ENCODE peak calls at places on chromosomes 4 and X, in six cellular contexts. U, D, P, K, L and G are unnamed samples.

GRCh38 chr4:61443813-61444510 is 243.8 kb downstream of the ADGRL3 start:
- DNase-seq in U (no peak), D (peak; percentile 58), P (no peak), K (peak; percentile 82), L (no peak), G (no peak)

GRCh38 chr4:161393614-161394013 is 770.2 kb downstream of the FSTL5 start:
- DNase-seq in U (no peak), D (no peak), P (no peak), K (no peak), L (no peak), G (no peak)

GRCh38 chrX:19975862-19976261 is 15.0 kb downstream of the BCLAF3 start:
- DNase-seq in U (no peak), D (no peak), P (no peak), K (no peak), L (no peak), G (no peak)

GRCh38 chrX:129761596-129761995 is 18.2 kb upstream of the SASH3 start:
- DNase-seq in U (no peak), D (no peak), P (no peak), K (no peak), L (no peak), G (no peak)

GRCh38 chrX:1053072-1053471 is 159.4 kb downstream of the CRLF2 start:
- DNase-seq in U (no peak), D (no peak), P (no peak), K (no peak), L (no peak), G (no peak)

GRCh38 chrX:19958530-19959486 is 32.1 kb downstream of the BCLAF3 start:
- DNase-seq in U (no peak), D (no peak), P (no peak), K (peak; percentile 13), L (no peak), G (no peak)

GRCh38 chrX:140712413-140713173 is 3.0 kb downstream of the LINC00632 start:
- DNase-seq in U (no peak), D (peak; percentile 50), P (peak; percentile 88), K (peak; percentile 46), L (peak; percentile 43), G (no peak)

GRCh38 chr4:6332042-6332668 is 62.5 kb downstream of the WFS1 start:
- DNase-seq in U (peak; percentile 90), D (no peak), P (no peak), K (peak; percentile 62), L (peak; percentile 63), G (no peak)

GRCh38 chr4:83639849-83640493 is 104.1 kb downstream of the GPAT3 start:
- DNase-seq in U (no peak), D (peak; percentile 44), P (no peak), K (peak; percentile 84), L (peak; percentile 82), G (peak; percentile 61)

GRCh38 chrX:23803931-23804381 is 21.0 kb downstream of the SAT1 start:
- DNase-seq in U (peak; percentile 72), D (peak; percentile 73), P (no peak), K (peak; percentile 83), L (peak; percentile 34), G (no peak)

GRCh38 chr4:24800273-24800880 is 5.0 kb downstream of the SOD3 start:
- DNase-seq in U (peak; percentile 85), D (no peak), P (no peak), K (no peak), L (peak; percentile 29), G (no peak)

DNA sequence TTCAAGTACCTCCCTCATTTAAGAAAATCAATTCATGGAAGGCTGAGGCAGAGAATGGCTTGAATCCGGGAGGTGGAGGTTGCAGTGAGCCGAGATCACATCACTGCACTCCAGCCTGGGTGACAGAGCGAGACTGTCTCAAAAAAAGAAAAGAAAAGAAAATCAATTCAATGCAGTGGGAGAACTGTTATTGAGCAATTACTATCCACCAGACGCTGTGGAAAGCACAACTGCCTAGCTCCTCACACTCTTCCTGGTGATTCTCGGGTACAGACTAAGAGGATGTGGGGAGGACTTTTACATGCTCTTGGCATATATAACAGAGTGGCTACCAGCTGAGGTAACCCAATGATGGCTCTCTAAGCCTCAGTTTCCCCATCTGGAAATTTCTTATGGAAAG is 2.7 kb upstream of the TMSB4X start:
- DNase-seq in U (no peak), D (no peak), P (no peak), K (no peak), L (no peak), G (no peak)
- H3K4me3 ChIP-seq in U (no peak overlapping the region), D (no peak overlapping the region), P (no peak overlapping the region), K (no peak overlapping the region), L (no peak overlapping the region), G (no peak overlapping the region)

GRCh38 chr4:77075869-77076801 is at the start of gene CCNI:
- DNase-seq in U (peak; percentile 97), D (peak; percentile 97), P (peak; percentile 99), K (peak; percentile 91), L (peak; percentile 96), G (peak; percentile 96)

GRCh38 chr4:77074961-77075855 is 581 bp downstream of the CCNI start:
- DNase-seq in U (peak; percentile 78), D (peak; percentile 62), P (peak; percentile 93), K (peak; percentile 49), L (peak; percentile 73), G (no peak)

GRCh38 chr4:77073981-77074865 is 1.6 kb downstream of the CCNI start:
- DNase-seq in U (peak; percentile 87), D (no peak), P (no peak), K (no peak), L (no peak), G (no peak)

GRCh38 chr4:77072195-77072753 is 3.5 kb downstream of the CCNI start:
- DNase-seq in U (no peak), D (no peak), P (no peak), K (peak; percentile 29), L (no peak), G (no peak)

GRCh38 chr4:77073106-77073858 is 2.5 kb downstream of the CCNI start:
- DNase-seq in U (peak; percentile 74), D (no peak), P (no peak), K (no peak), L (no peak), G (no peak)
- H3K4me3 ChIP-seq in U (peak overlapping the region; percentile 84), D (peak overlapping the region; percentile 79), P (peak overlapping the region; percentile 36), K (peak overlapping the region; percentile 94), L (peak overlapping the region; percentile 100), G (peak overlapping the region; percentile 82)

DNA sequence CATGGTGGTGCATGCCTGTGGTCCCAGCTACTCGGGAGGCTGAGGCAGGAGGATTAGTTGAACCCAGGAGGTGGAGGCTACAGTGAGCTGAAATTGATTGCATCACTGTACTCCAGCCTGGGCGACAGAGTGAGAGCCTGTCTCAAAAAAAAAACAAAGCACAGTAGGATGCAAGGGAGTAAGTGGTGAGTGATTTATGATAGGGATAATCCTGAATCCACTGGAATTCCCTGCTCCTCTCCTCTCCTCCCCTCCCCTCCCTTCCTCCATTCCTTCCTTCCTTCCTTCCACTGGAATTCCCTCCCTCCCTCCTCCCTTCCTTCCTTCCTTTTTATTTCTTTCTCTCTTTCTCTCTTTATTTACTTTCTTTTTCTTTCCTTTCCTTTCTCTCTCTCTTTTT is 40.9 kb upstream of the NKRF start:
- DNase-seq in U (no peak), D (no peak), P (no peak), K (no peak), L (no peak), G (no peak)
- H3K4me3 ChIP-seq in U (no peak overlapping the region), D (no peak overlapping the region), P (no peak overlapping the region), K (no peak overlapping the region), L (no peak overlapping the region), G (no peak overlapping the region)

DNA sequence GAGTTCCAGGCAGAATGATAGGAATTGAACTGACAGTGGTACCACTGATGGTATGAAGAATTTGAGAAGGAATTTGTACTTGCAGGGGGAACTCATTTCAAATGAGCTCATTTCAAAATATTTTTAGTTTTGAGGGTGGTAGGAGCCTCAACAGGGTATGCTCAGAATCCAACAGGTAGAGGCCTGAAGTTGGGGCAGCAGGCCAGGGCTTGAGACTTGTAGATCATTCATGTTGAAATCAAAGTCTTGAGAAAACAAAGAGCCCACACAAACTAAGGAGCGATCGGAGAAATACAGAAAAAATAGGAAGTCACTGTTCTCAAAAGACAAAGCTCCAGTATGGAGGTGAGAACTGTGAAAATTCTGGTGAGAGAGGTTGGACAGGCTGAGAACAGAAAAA is 1.0 kb upstream of the SLC9A6 start:
- DNase-seq in U (no peak), D (no peak), P (no peak), K (no peak), L (no peak), G (no peak)
- H3K4me3 ChIP-seq in U (peak overlapping the region; percentile 81), D (peak overlapping the region; percentile 83), P (peak overlapping the region; percentile 72), K (peak overlapping the region; percentile 71), L (no peak overlapping the region), G (no peak overlapping the region)

DNA sequence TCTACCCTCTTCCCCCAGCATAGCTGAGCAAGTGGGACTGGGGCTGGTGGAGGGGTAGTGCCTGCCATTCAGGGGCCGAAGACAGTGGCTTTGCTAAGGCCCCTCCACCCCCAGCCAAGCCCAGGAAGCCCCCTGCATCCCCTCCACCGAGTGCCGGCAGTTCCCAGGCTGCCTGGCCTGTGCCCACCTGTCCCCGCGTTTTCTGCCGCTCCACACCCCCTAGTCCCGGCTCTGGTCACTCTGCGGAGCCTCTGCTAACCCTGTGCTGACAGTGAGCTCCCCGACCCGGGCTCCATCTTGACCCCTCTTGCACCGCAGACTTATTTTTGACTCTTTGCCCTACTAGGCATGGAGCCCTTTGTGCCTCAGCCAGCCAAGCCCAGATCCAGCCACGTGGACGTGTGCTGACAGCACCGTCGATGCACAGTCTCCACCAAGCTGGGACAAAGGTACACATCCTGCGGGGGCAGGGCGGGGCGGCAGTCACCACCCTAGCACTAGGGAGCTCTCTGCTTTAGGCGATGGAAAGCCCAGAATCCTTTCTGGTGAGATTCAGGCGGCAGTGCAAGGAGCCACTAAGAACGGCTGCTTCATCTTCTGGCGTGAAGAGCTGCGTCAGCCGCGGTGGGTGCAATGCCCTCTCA is 96.6 kb downstream of the PHKA2 start:
- DNase-seq in U (peak; percentile 26), D (no peak), P (peak; percentile 77), K (no peak), L (no peak), G (no peak)
- H3K4me3 ChIP-seq in U (peak overlapping the region; percentile 62), D (no peak overlapping the region), P (no peak overlapping the region), K (peak overlapping the region; percentile 66), L (no peak overlapping the region), G (no peak overlapping the region)

GRCh38 chr4:73998040-73999011 is at the start of gene CXCL5:
- DNase-seq in U (peak; percentile 59), D (peak; percentile 39), P (peak; percentile 79), K (peak; percentile 35), L (peak; percentile 44), G (no peak)
- H3K4me3 ChIP-seq in U (peak within 1 kb of the TSS; percentile 49), D (peak within 1 kb of the TSS; percentile 53), P (no peak within 1 kb of the TSS), K (peak within 1 kb of the TSS; percentile 62), L (peak within 1 kb of the TSS; percentile 38), G (peak within 1 kb of the TSS; percentile 56)